ENCODE peak calls at places on chromosomes 6 and 20, in nine cellular contexts. J is heart right ventricle, T is NCI-H1092 treated with DMSO at 0.1 percent for 48 hours, D is NCI-H2227 treated with DMSO at 0.1 percent for 48 hours, N is glomerular endothelial cell, A is A549, H is pancreas, Z is GM03348, W is neuronal stem cell. E is an unnamed sample.

GRCh38 chr6:24743944-24744335 is 25.0 kb upstream of the C6orf62 start:
- DNase-seq in H (no peak), J (no peak), W (no peak), Z (no peak), D (no peak), T (no peak), N (no peak), A (no peak), E (no peak)

GRCh38 chr6:113551168-113551567 is 306.0 kb upstream of the MARCKS start:
- DNase-seq in D (no peak), H (no peak), W (no peak), J (no peak), A (no peak), N (no peak), T (no peak), Z (no peak), E (no peak)

GRCh38 chr6:7173843-7174503 is 66.2 kb downstream of the RREB1 start:
- DNase-seq in W (no peak), D (no peak), Z (no peak), H (no peak), J (peak; percentile 34), T (no peak), A (no peak), N (no peak), E (no peak)

GRCh38 chr6:24900917-24901697 is 34.7 kb downstream of the RIPOR2 start:
- DNase-seq in A (no peak), H (no peak), D (no peak), Z (no peak), J (no peak), N (no peak), T (no peak), W (no peak), E (no peak)

GRCh38 chr20:43554369-43554768 is 4.5 kb upstream of the SGK2 start:
- DNase-seq in N (no peak), T (no peak), A (no peak), W (no peak), D (no peak), J (no peak), Z (no peak), H (no peak), E (no peak)

GRCh38 chr6:15444081-15444731 is 198.3 kb downstream of the JARID2 start:
- DNase-seq in A (no peak), N (no peak), Z (no peak), H (no peak), W (no peak), D (no peak), J (no peak), T (peak; percentile 65), E (no peak)

GRCh38 chr6:56495654-56496053 is 147.0 kb downstream of the DST start:
- DNase-seq in N (no peak), D (no peak), T (no peak), A (no peak), W (no peak), Z (no peak), H (no peak), J (no peak), E (no peak)

GRCh38 chr20:62977613-62978558 is 25.4 kb downstream of the SLC17A9 start:
- DNase-seq in A (peak; percentile 49), D (no peak), H (no peak), N (no peak), J (no peak), T (no peak), W (no peak), Z (no peak), E (peak; percentile 60)

GRCh38 chr6:159753081-159753872 is 8.6 kb upstream of the ACAT2 start:
- DNase-seq in H (no peak), A (no peak), J (no peak), N (no peak), T (no peak), W (no peak), Z (no peak), D (peak; percentile 10), E (no peak)

GRCh38 chr20:10466325-10466724 is 31.2 kb downstream of the SLX4IP start:
- DNase-seq in W (peak; percentile 82), Z (peak; percentile 39), T (no peak), J (no peak), H (no peak), D (no peak), A (no peak), N (no peak), E (no peak)

GRCh38 chr6:155314773-155315515 is 660 bp upstream of the TFB1M start:
- DNase-seq in W (no peak), J (peak; percentile 25), N (peak; percentile 71), Z (peak; percentile 43), H (peak; percentile 56), A (peak; percentile 25), T (peak; percentile 96), D (peak; percentile 92), E (peak; percentile 64)

GRCh38 chr20:7893019-7893730 is 47.1 kb downstream of the HAO1 start:
- DNase-seq in T (no peak), A (no peak), Z (no peak), J (no peak), W (no peak), N (no peak), D (no peak), H (no peak), E (no peak)

GRCh38 chr20:23667666-23668065 is 21.2 kb downstream of the CST4 start:
- DNase-seq in N (no peak), J (no peak), Z (no peak), D (no peak), W (no peak), T (no peak), H (no peak), A (no peak), E (no peak)

GRCh38 chr20:2946988-2947961 is 74.0 kb downstream of the PTPRA start:
- DNase-seq in A (no peak), N (no peak), J (no peak), T (no peak), Z (no peak), W (peak; percentile 71), D (peak; percentile 94), H (no peak), E (no peak)

GRCh38 chr6:137863126-137863996 is 3.7 kb upstream of the TNFAIP3 start:
- DNase-seq in N (no peak), T (no peak), Z (no peak), A (no peak), D (no peak), J (no peak), H (no peak), W (no peak), E (no peak)

GRCh38 chr6:136773473-136773796 is 18.8 kb downstream of the MAP3K5 start:
- DNase-seq in J (no peak), D (no peak), H (no peak), A (no peak), T (no peak), N (no peak), W (no peak), Z (no peak), E (no peak)

GRCh38 chr6:147759088-147759487 is 250.6 kb downstream of the SAMD5 start:
- DNase-seq in W (no peak), Z (no peak), A (no peak), D (no peak), N (no peak), J (no peak), T (no peak), H (no peak), E (no peak)

GRCh38 chr20:62875419-62876355 is 14.1 kb upstream of the TCFL5 start:
- DNase-seq in J (peak; percentile 79), Z (peak; percentile 94), H (peak; percentile 54), N (no peak), T (peak; percentile 86), A (peak; percentile 94), W (peak; percentile 14), D (peak; percentile 51), E (peak; percentile 76)

GRCh38 chr6:119207973-119208725 is 129.7 kb upstream of the FAM184A start:
- DNase-seq in H (no peak), W (no peak), Z (peak; percentile 29), J (no peak), D (no peak), A (no peak), N (no peak), T (no peak), E (no peak)

GRCh38 chr20:46709459-46710148 is at the start of gene SLC2A10:
- DNase-seq in D (peak; percentile 18), Z (peak; percentile 90), W (peak; percentile 40), H (peak; percentile 68), T (no peak), A (no peak), J (peak; percentile 72), N (no peak), E (peak; percentile 73)

GRCh38 chr6:15247750-15248450 is 2.0 kb downstream of the JARID2 start:
- DNase-seq in T (no peak), A (peak; percentile 51), J (peak; percentile 65), W (no peak), N (no peak), H (peak; percentile 46), D (peak; percentile 24), Z (peak; percentile 78), E (peak; percentile 58)

GRCh38 chr20:52349806-52350205 is 158.2 kb upstream of the ZFP64 start:
- DNase-seq in Z (no peak), A (no peak), D (no peak), W (no peak), H (no peak), N (peak; percentile 2), J (no peak), T (no peak), E (no peak)

GRCh38 chr6:105243487-105243886 is 63.7 kb upstream of the POPDC3 start:
- DNase-seq in T (no peak), D (no peak), H (no peak), N (no peak), J (no peak), W (no peak), Z (no peak), A (no peak), E (no peak)

GRCh38 chr20:50191065-50191565 is 485 bp downstream of the CEBPB start:
- DNase-seq in W (no peak), N (no peak), T (peak; percentile 28), A (no peak), Z (peak; percentile 73), D (no peak), H (peak; percentile 69), J (peak; percentile 75), E (peak; percentile 71)

GRCh38 chr6:113530769-113531168 is 326.4 kb upstream of the MARCKS start:
- DNase-seq in A (no peak), J (no peak), Z (peak; percentile 59), T (no peak), N (no peak), W (no peak), H (no peak), D (no peak), E (no peak)